ENCODE peak calls at places on chromosomes 6 and 20, in seven cellular contexts. O is colonic mucosa; N is frontal cortex; P is activated CD4-positive, alpha-beta T cell treated with anti-CD3 and anti-CD28 coated beads, Interleukin-2, amount 10 ng/mL, durations not matched to agents 7 days and 5 days; T is lung; A is glutamatergic neuron; X is prostate gland. H is an unnamed sample.

GRCh38 chr6:99761701-99762100 is 155.1 kb downstream of the PRDM13 start:
- DNase-seq in O (no peak), N (no peak), P (no peak), T (no peak), A (no peak), X (peak; percentile 78), H (no peak)

GRCh38 chr20:25044660-25045342 is 13.1 kb downstream of the ACSS1 start:
- DNase-seq in O (no peak), N (no peak), P (no peak), T (no peak), A (no peak), X (no peak), H (peak; percentile 71)

GRCh38 chr6:110493253-110493800 is 16.9 kb upstream of the SLC22A16 start:
- DNase-seq in O (no peak), N (no peak), P (no peak), T (no peak), A (no peak), X (no peak), H (no peak)

GRCh38 chr6:163790296-163790840 is 375.9 kb downstream of the QKI start:
- DNase-seq in O (no peak), N (no peak), P (no peak), T (no peak), A (no peak), X (no peak), H (no peak)

GRCh38 chr6:125953502-125953875 is 3.1 kb upstream of the HINT3 start:
- DNase-seq in O (peak; percentile 56), N (no peak), P (no peak), T (no peak), A (peak; percentile 15), X (no peak), H (peak; percentile 49)

GRCh38 chr6:16338577-16339262 is 100.3 kb downstream of the GMPR start:
- DNase-seq in O (peak; percentile 60), N (no peak), P (no peak), T (peak; percentile 49), A (peak; percentile 74), X (peak; percentile 31), H (no peak)

GRCh38 chr6:161342039-161342438 is 68.2 kb upstream of the AGPAT4 start:
- DNase-seq in O (no peak), N (no peak), P (no peak), T (no peak), A (no peak), X (no peak), H (no peak)

GRCh38 chr6:21188505-21189223 is 404.9 kb upstream of the SOX4 start:
- DNase-seq in O (no peak), N (no peak), P (no peak), T (no peak), A (no peak), X (peak; percentile 44), H (no peak)

GRCh38 chr6:21157186-21157929 is 436.2 kb upstream of the SOX4 start:
- DNase-seq in O (no peak), N (no peak), P (no peak), T (no peak), A (no peak), X (no peak), H (no peak)

GRCh38 chr20:49595346-49595745 is 27.4 kb upstream of the PTGIS start:
- DNase-seq in O (no peak), N (no peak), P (no peak), T (no peak), A (no peak), X (no peak), H (no peak)

GRCh38 chr6:8082954-8083858 is 19.0 kb upstream of the BLOC1S5 start:
- DNase-seq in O (no peak), N (no peak), P (no peak), T (no peak), A (no peak), X (peak; percentile 13), H (no peak)

GRCh38 chr6:41053056-41053455 is at the start of gene APOBEC2:
- DNase-seq in O (no peak), N (no peak), P (no peak), T (no peak), A (peak; percentile 39), X (no peak), H (no peak)

GRCh38 chr6:88165877-88166492 is at the start of gene CNR1:
- DNase-seq in O (peak; percentile 81), N (peak; percentile 63), P (no peak), T (peak; percentile 79), A (peak; percentile 83), X (peak; percentile 37), H (no peak)

GRCh38 chr6:136060759-136061158 is 189.4 kb downstream of the MTFR2 start:
- DNase-seq in O (no peak), N (no peak), P (no peak), T (no peak), A (no peak), X (no peak), H (no peak)

GRCh38 chr20:57276221-57276620 is 9.8 kb upstream of the BMP7 start:
- DNase-seq in O (no peak), N (no peak), P (no peak), T (no peak), A (no peak), X (no peak), H (no peak)

GRCh38 chr6:108627692-108628565 is 67.2 kb downstream of the FOXO3 start:
- DNase-seq in O (no peak), N (no peak), P (no peak), T (no peak), A (no peak), X (no peak), H (no peak)

GRCh38 chr6:93423542-93423941 is 4.2 kb upstream of the EPHA7 start:
- DNase-seq in O (peak; percentile 46), N (no peak), P (peak; percentile 24), T (no peak), A (peak; percentile 73), X (peak; percentile 25), H (no peak)

GRCh38 chr6:168060521-168060931 is 18.5 kb downstream of the FRMD1 start:
- DNase-seq in O (peak; percentile 86), N (peak; percentile 64), P (no peak), T (no peak), A (peak; percentile 66), X (peak; percentile 56), H (peak; percentile 61)

GRCh38 chr6:85419046-85419759 is 30.7 kb upstream of the NT5E start:
- DNase-seq in O (no peak), N (no peak), P (no peak), T (no peak), A (no peak), X (no peak), H (no peak)

GRCh38 chr6:11428895-11429294 is 108.7 kb upstream of the TMEM170B start:
- DNase-seq in O (no peak), N (no peak), P (no peak), T (no peak), A (no peak), X (no peak), H (no peak)

GRCh38 chr20:5674176-5674660 is 76.0 kb upstream of the SHLD1 start:
- DNase-seq in O (no peak), N (no peak), P (no peak), T (no peak), A (no peak), X (no peak), H (no peak)

GRCh38 chr6:44082872-44083321 is 44.4 kb downstream of the MRPL14 start:
- DNase-seq in O (no peak), N (no peak), P (no peak), T (no peak), A (no peak), X (no peak), H (no peak)

GRCh38 chr6:140230282-140230681 is 855.8 kb upstream of the CITED2 start:
- DNase-seq in O (peak; percentile 70), N (no peak), P (no peak), T (peak; percentile 41), A (no peak), X (peak; percentile 27), H (no peak)

GRCh38 chr6:1482381-1483166 is 93.2 kb downstream of the FOXF2 start:
- DNase-seq in O (no peak), N (no peak), P (no peak), T (no peak), A (no peak), X (no peak), H (no peak)

GRCh38 chr6:90463359-90463758 is 123.5 kb downstream of the MAP3K7 start:
- DNase-seq in O (no peak), N (no peak), P (peak; percentile 56), T (no peak), A (no peak), X (no peak), H (no peak)

GRCh38 chr6:166005846-166006592 is 161.6 kb downstream of the TBXT start:
- DNase-seq in O (peak; percentile 32), N (peak; percentile 83), P (no peak), T (no peak), A (peak; percentile 75), X (no peak), H (no peak)

GRCh38 chr20:49230021-49230420 is 10.8 kb downstream of the DDX27 start:
- DNase-seq in O (no peak), N (no peak), P (no peak), T (no peak), A (peak; percentile 33), X (no peak), H (no peak)

GRCh38 chr6:159935633-159936032 is 33.2 kb upstream of the IGF2R start:
- DNase-seq in O (no peak), N (no peak), P (no peak), T (no peak), A (no peak), X (no peak), H (no peak)

GRCh38 chr20:45347297-45347935 is 808 bp downstream of the SDC4 start:
- DNase-seq in O (no peak), N (no peak), P (no peak), T (no peak), A (no peak), X (no peak), H (no peak)

GRCh38 chr20:54026300-54027064 is 43.9 kb downstream of the BCAS1 start:
- DNase-seq in O (no peak), N (no peak), P (no peak), T (no peak), A (no peak), X (no peak), H (no peak)

GRCh38 chr6:106574729-106575458 is 54.4 kb downstream of the RTN4IP1 start:
- DNase-seq in O (no peak), N (no peak), P (no peak), T (no peak), A (no peak), X (no peak), H (no peak)

GRCh38 chr6:108941867-108942266 is 93.6 kb downstream of the ARMC2 start:
- DNase-seq in O (no peak), N (no peak), P (no peak), T (no peak), A (no peak), X (no peak), H (no peak)

H was measured in left lobe of liver.